ENCODE peak calls at places on chromosomes 12 and 14, in eight cellular contexts. One of them, this sample, is unnamed.

GRCh38 chr12:109758406-109759075 is 44.9 kb downstream of the FAM222A start:
- DNase-seq in NCI-H1436: no peak
- DNase-seq in A673: no peak
- DNase-seq in PC-3: no peak
- DNase-seq in stimulated activated CD4-positive, alpha-beta T cell treated with anti-CD3 and anti-CD28 coated beads, Interleukin-12 subunit alpha, Interleukin-12 subunit beta, amount 100 ng/mL, for 4 hours: no peak
- DNase-seq in IMR-90: no peak
- DNase-seq in GM13976: no peak
- DNase-seq in NCI-H1105: no peak
- DNase-seq in this sample: no peak

GRCh38 chr12:106251636-106252035 is 3.8 kb upstream of the CKAP4 start:
- DNase-seq in NCI-H1436: no peak
- DNase-seq in A673: peak; percentile 17
- DNase-seq in PC-3: peak; percentile 4
- DNase-seq in stimulated activated CD4-positive, alpha-beta T cell treated with anti-CD3 and anti-CD28 coated beads, Interleukin-12 subunit alpha, Interleukin-12 subunit beta, amount 100 ng/mL, for 4 hours: no peak
- DNase-seq in IMR-90: peak; percentile 56
- DNase-seq in GM13976: no peak
- DNase-seq in NCI-H1105: no peak
- DNase-seq in this sample: no peak

GRCh38 chr14:71321556-71322315 is 414.5 kb downstream of the PCNX1 start:
- DNase-seq in NCI-H1436: peak; percentile 8
- DNase-seq in A673: peak; percentile 72
- DNase-seq in PC-3: peak; percentile 94
- DNase-seq in stimulated activated CD4-positive, alpha-beta T cell treated with anti-CD3 and anti-CD28 coated beads, Interleukin-12 subunit alpha, Interleukin-12 subunit beta, amount 100 ng/mL, for 4 hours: no peak
- DNase-seq in IMR-90: peak; percentile 63
- DNase-seq in GM13976: no peak
- DNase-seq in NCI-H1105: peak; percentile 58
- DNase-seq in this sample: no peak

GRCh38 chr12:76460807-76461206 is 98.8 kb downstream of the OSBPL8 start:
- DNase-seq in NCI-H1436: no peak
- DNase-seq in A673: no peak
- DNase-seq in PC-3: no peak
- DNase-seq in stimulated activated CD4-positive, alpha-beta T cell treated with anti-CD3 and anti-CD28 coated beads, Interleukin-12 subunit alpha, Interleukin-12 subunit beta, amount 100 ng/mL, for 4 hours: no peak
- DNase-seq in IMR-90: no peak
- DNase-seq in GM13976: no peak
- DNase-seq in NCI-H1105: no peak
- DNase-seq in this sample: no peak

GRCh38 chr14:91898256-91898843 is 31.0 kb upstream of the TC2N start:
- DNase-seq in NCI-H1436: no peak
- DNase-seq in A673: no peak
- DNase-seq in PC-3: no peak
- DNase-seq in stimulated activated CD4-positive, alpha-beta T cell treated with anti-CD3 and anti-CD28 coated beads, Interleukin-12 subunit alpha, Interleukin-12 subunit beta, amount 100 ng/mL, for 4 hours: no peak
- DNase-seq in IMR-90: no peak
- DNase-seq in GM13976: no peak
- DNase-seq in NCI-H1105: no peak
- DNase-seq in this sample: no peak

GRCh38 chr14:105026789-105027563 is 6.1 kb upstream of the CDCA4 start:
- DNase-seq in NCI-H1436: no peak
- DNase-seq in A673: peak; percentile 38
- DNase-seq in PC-3: peak; percentile 86
- DNase-seq in stimulated activated CD4-positive, alpha-beta T cell treated with anti-CD3 and anti-CD28 coated beads, Interleukin-12 subunit alpha, Interleukin-12 subunit beta, amount 100 ng/mL, for 4 hours: no peak
- DNase-seq in IMR-90: peak; percentile 60
- DNase-seq in GM13976: no peak
- DNase-seq in NCI-H1105: no peak
- DNase-seq in this sample: no peak

GRCh38 chr14:22002860-22003284 is 329.3 kb upstream of the OR4E1 start:
- DNase-seq in NCI-H1436: no peak
- DNase-seq in A673: peak; percentile 56
- DNase-seq in PC-3: peak; percentile 29
- DNase-seq in stimulated activated CD4-positive, alpha-beta T cell treated with anti-CD3 and anti-CD28 coated beads, Interleukin-12 subunit alpha, Interleukin-12 subunit beta, amount 100 ng/mL, for 4 hours: peak; percentile 62
- DNase-seq in IMR-90: no peak
- DNase-seq in GM13976: no peak
- DNase-seq in NCI-H1105: no peak
- DNase-seq in this sample: no peak

GRCh38 chr12:128702344-128702743 is 121.4 kb downstream of the SLC15A4 start:
- DNase-seq in NCI-H1436: no peak
- DNase-seq in A673: no peak
- DNase-seq in PC-3: no peak
- DNase-seq in stimulated activated CD4-positive, alpha-beta T cell treated with anti-CD3 and anti-CD28 coated beads, Interleukin-12 subunit alpha, Interleukin-12 subunit beta, amount 100 ng/mL, for 4 hours: no peak
- DNase-seq in IMR-90: no peak
- DNase-seq in GM13976: no peak
- DNase-seq in NCI-H1105: no peak
- DNase-seq in this sample: no peak

GRCh38 chr14:45838597-45838996 is 585.6 kb upstream of the MIS18BP1 start:
- DNase-seq in NCI-H1436: peak; percentile 1
- DNase-seq in A673: no peak
- DNase-seq in PC-3: peak; percentile 57
- DNase-seq in stimulated activated CD4-positive, alpha-beta T cell treated with anti-CD3 and anti-CD28 coated beads, Interleukin-12 subunit alpha, Interleukin-12 subunit beta, amount 100 ng/mL, for 4 hours: no peak
- DNase-seq in IMR-90: no peak
- DNase-seq in GM13976: peak; percentile 1
- DNase-seq in NCI-H1105: peak; percentile 8
- DNase-seq in this sample: no peak